ENCODE peak calls at places on chromosome 20, in four cellular contexts. Q, R, I and W are unnamed samples.

GRCh38 chr20:51398083-51398482 is 144.4 kb downstream of the NFATC2 start:
- DNase-seq in Q (no peak), R (no peak), I (no peak), W (no peak)

GRCh38 chr20:10488436-10489053 is 53.4 kb downstream of the SLX4IP start:
- DNase-seq in Q (no peak), R (no peak), I (no peak), W (no peak)

GRCh38 chr20:51542033-51542893 is at the start of gene NFATC2:
- DNase-seq in Q (no peak), R (no peak), I (peak; percentile 37), W (peak; percentile 49)

GRCh38 chr20:56411759-56412472 is at the start of gene CASS4:
- DNase-seq in Q (no peak), R (peak; percentile 96), I (no peak), W (no peak)

GRCh38 chr20:3763691-3764601 is 3.6 kb downstream of the ADISSP start:
- DNase-seq in Q (no peak), R (no peak), I (no peak), W (no peak)

GRCh38 chr20:13947719-13948118 is 42.7 kb downstream of the SEL1L2 start:
- DNase-seq in Q (no peak), R (no peak), I (no peak), W (no peak)

GRCh38 chr20:36248836-36249235 is 12.6 kb downstream of the AAR2 start:
- DNase-seq in Q (no peak), R (no peak), I (no peak), W (no peak)

GRCh38 chr20:20627471-20627870 is 85.0 kb downstream of the RALGAPA2 start:
- DNase-seq in Q (no peak), R (no peak), I (no peak), W (no peak)

GRCh38 chr20:58945967-58946631 is 35.0 kb upstream of the NELFCD start:
- DNase-seq in Q (no peak), R (no peak), I (no peak), W (no peak)

GRCh38 chr20:62683136-62683535 is 25.5 kb upstream of the NTSR1 start:
- DNase-seq in Q (no peak), R (no peak), I (no peak), W (no peak)

GRCh38 chr20:20404546-20405092 is 36.7 kb downstream of the INSM1 start:
- DNase-seq in Q (no peak), R (no peak), I (no peak), W (no peak)

GRCh38 chr20:61569836-61570235 is 317.8 kb downstream of the CDH4 start:
- DNase-seq in Q (no peak), R (no peak), I (no peak), W (no peak)

GRCh38 chr20:47790032-47790965 is 5.0 kb upstream of the SULF2 start:
- DNase-seq in Q (no peak), R (peak; percentile 73), I (no peak), W (no peak)

GRCh38 chr20:53036992-53037391 is 64.8 kb downstream of the TSHZ2 start:
- DNase-seq in Q (no peak), R (no peak), I (no peak), W (no peak)

GRCh38 chr20:49276895-49277785 is 717 bp downstream of the ZNFX1 start:
- DNase-seq in Q (no peak), R (no peak), I (peak; percentile 23), W (no peak)

GRCh38 chr20:62413896-62414481 is 6.9 kb upstream of the CABLES2 start:
- DNase-seq in Q (no peak), R (no peak), I (no peak), W (no peak)

GRCh38 chr20:32975698-32976674 is 28.2 kb downstream of the SUN5 start:
- DNase-seq in Q (no peak), R (no peak), I (no peak), W (no peak)

GRCh38 chr20:62318411-62319345 is 15.9 kb downstream of the ADRM1 start:
- DNase-seq in Q (no peak), R (peak; percentile 11), I (no peak), W (no peak)

GRCh38 chr20:37426978-37427377 is 81.0 kb downstream of the SRC start:
- DNase-seq in Q (no peak), R (no peak), I (no peak), W (no peak)

GRCh38 chr20:49747707-49748524 is 34.2 kb upstream of the B4GALT5 start:
- DNase-seq in Q (no peak), R (peak; percentile 59), I (no peak), W (no peak)

GRCh38 chr20:48724891-48725588 is 102.8 kb downstream of the PREX1 start:
- DNase-seq in Q (no peak), R (no peak), I (no peak), W (no peak)

GRCh38 chr20:45419188-45420091 is 3.5 kb downstream of the PIGT start:
- DNase-seq in Q (no peak), R (peak; percentile 81), I (no peak), W (no peak)

GRCh38 chr20:55159230-55159629 is 683.8 kb downstream of the DOK5 start:
- DNase-seq in Q (no peak), R (no peak), I (no peak), W (no peak)

GRCh38 chr20:496126-496696 is 33.9 kb upstream of the TBC1D20 start:
- DNase-seq in Q (no peak), R (peak; percentile 35), I (no peak), W (no peak)